ENCODE peak calls at places on chromosome 15, in six cellular contexts. A is cardiac fibroblast, H is GM23338, V is GM13976, L is osteoblast, T is thoracic aorta. U is an unnamed sample.

GRCh38 chr15:53126144-53126543 is 336.0 kb upstream of the ONECUT1 start:
- DNase-seq in A (no peak), H (no peak), V (no peak), L (no peak), T (no peak), U (no peak)

GRCh38 chr15:73972984-73973682 is 19.0 kb downstream of the STOML1 start:
- DNase-seq in A (peak; percentile 88), H (peak; percentile 95), V (peak; percentile 87), L (peak; percentile 97), T (no peak), U (peak; percentile 86)

GRCh38 chr15:31241888-31242287 is 84.7 kb upstream of the KLF13 start:
- DNase-seq in A (no peak), H (no peak), V (no peak), L (no peak), T (no peak), U (no peak)

GRCh38 chr15:101248274-101248673 is 3.6 kb downstream of the CHSY1 start:
- DNase-seq in A (no peak), H (no peak), V (no peak), L (no peak), T (no peak), U (no peak)

GRCh38 chr15:92780816-92781215 is 119.3 kb upstream of the CHD2 start:
- DNase-seq in A (no peak), H (peak; percentile 21), V (no peak), L (no peak), T (no peak), U (no peak)

GRCh38 chr15:92907880-92908279 is 7.8 kb downstream of the CHD2 start:
- DNase-seq in A (peak; percentile 90), H (no peak), V (no peak), L (peak; percentile 77), T (peak; percentile 45), U (no peak)

GRCh38 chr15:73564255-73564654 is 68.9 kb downstream of the NPTN start:
- DNase-seq in A (peak; percentile 80), H (no peak), V (no peak), L (no peak), T (no peak), U (no peak)

GRCh38 chr15:69224383-69224782 is 63.9 kb downstream of the GLCE start:
- DNase-seq in A (no peak), H (peak; percentile 68), V (no peak), L (peak; percentile 2), T (no peak), U (no peak)

GRCh38 chr15:70113304-70113700 is 15.6 kb upstream of the TLE3 start:
- DNase-seq in A (no peak), H (no peak), V (no peak), L (no peak), T (no peak), U (no peak)

GRCh38 chr15:48020166-48020565 is 100.6 kb upstream of the SLC24A5 start:
- DNase-seq in A (no peak), H (no peak), V (no peak), L (no peak), T (no peak), U (no peak)

GRCh38 chr15:25134546-25134945 is 179.8 kb downstream of the SNRPN start:
- DNase-seq in A (peak; percentile 10), H (peak; percentile 20), V (no peak), L (peak; percentile 1), T (no peak), U (no peak)

GRCh38 chr15:78035861-78036476 is 41.5 kb downstream of the TBC1D2B start:
- DNase-seq in A (no peak), H (no peak), V (no peak), L (no peak), T (no peak), U (no peak)

GRCh38 chr15:70190296-70190695 is 92.6 kb upstream of the TLE3 start:
- DNase-seq in A (no peak), H (no peak), V (no peak), L (peak; percentile 58), T (no peak), U (no peak)

GRCh38 chr15:75842722-75843617 is at the start of gene UBE2Q2:
- DNase-seq in A (peak; percentile 74), H (peak; percentile 90), V (peak; percentile 86), L (peak; percentile 95), T (no peak), U (peak; percentile 66)

GRCh38 chr15:50186090-50186489 is 4.1 kb downstream of the SLC27A2 start:
- DNase-seq in A (no peak), H (no peak), V (no peak), L (no peak), T (no peak), U (no peak)

GRCh38 chr15:92097473-92098178 is 244.1 kb downstream of the SLCO3A1 start:
- DNase-seq in A (peak; percentile 59), H (peak; percentile 95), V (peak; percentile 72), L (peak; percentile 81), T (no peak), U (peak; percentile 57)

GRCh38 chr15:70341566-70341965 is 243.8 kb upstream of the TLE3 start:
- DNase-seq in A (no peak), H (no peak), V (no peak), L (no peak), T (no peak), U (no peak)

GRCh38 chr15:80183886-80184285 is 31.1 kb downstream of the FAH start:
- DNase-seq in A (peak; percentile 19), H (peak; percentile 38), V (no peak), L (no peak), T (no peak), U (peak; percentile 20)

GRCh38 chr15:63035253-63035652 is 7.3 kb upstream of the TPM1 start:
- DNase-seq in A (no peak), H (no peak), V (no peak), L (no peak), T (no peak), U (no peak)

GRCh38 chr15:63038926-63039673 is 3.4 kb upstream of the TPM1 start:
- DNase-seq in A (peak; percentile 81), H (no peak), V (no peak), L (peak; percentile 90), T (no peak), U (no peak)

GRCh38 chr15:63037996-63038720 is 4.4 kb upstream of the TPM1 start:
- DNase-seq in A (no peak), H (no peak), V (no peak), L (no peak), T (no peak), U (no peak)

GRCh38 chr15:63034568-63034967 is 8.0 kb upstream of the TPM1 start:
- DNase-seq in A (no peak), H (no peak), V (no peak), L (no peak), T (no peak), U (no peak)

DNA sequence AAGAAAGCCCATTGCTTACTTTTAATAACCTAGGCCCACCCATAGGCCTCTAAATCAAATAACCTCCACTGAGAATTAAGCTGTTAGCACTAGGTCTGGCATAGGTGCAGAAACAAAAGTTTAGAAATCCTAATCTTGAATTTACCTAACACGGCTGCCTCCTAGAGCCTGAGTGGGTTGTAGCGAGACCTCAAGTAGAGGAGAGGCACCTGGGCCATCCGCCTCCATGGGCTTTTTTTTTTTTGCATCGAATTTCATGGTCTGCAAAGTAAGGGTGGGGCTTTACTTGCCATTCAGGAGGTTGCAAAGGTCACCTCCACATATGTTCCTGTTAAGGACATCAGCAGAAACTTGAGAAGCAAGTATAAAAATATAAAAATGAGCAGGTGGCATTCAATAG is 6.6 kb upstream of the TPM1 start:
- DNase-seq in A (no peak), H (peak; percentile 53), V (no peak), L (no peak), T (no peak), U (no peak)
- TF ChIP-seq CTCF in A (no peak), H (peak; percentile 23), V (no peak), L (no peak), T (no peak), U (no peak)

GRCh38 chr15:44535092-44535491 is 1.9 kb upstream of the EIF3J start:
- DNase-seq in A (no peak), H (no peak), V (no peak), L (no peak), T (no peak), U (no peak)

GRCh38 chr15:44535509-44536297 is 1.2 kb upstream of the EIF3J start:
- DNase-seq in A (no peak), H (peak; percentile 53), V (peak; percentile 38), L (peak; percentile 56), T (no peak), U (no peak)

GRCh38 chr15:44537728-44538240 is 837 bp downstream of the EIF3J start:
- DNase-seq in A (peak; percentile 54), H (peak; percentile 60), V (peak; percentile 25), L (no peak), T (no peak), U (no peak)

GRCh38 chr15:44536962-44537727 is at the start of gene EIF3J:
- DNase-seq in A (peak; percentile 97), H (peak; percentile 45), V (peak; percentile 98), L (peak; percentile 99), T (peak; percentile 89), U (peak; percentile 78)

GRCh38 chr15:44536298-44536961 is 517 bp upstream of the EIF3J start:
- DNase-seq in A (peak; percentile 75), H (peak; percentile 95), V (no peak), L (peak; percentile 97), T (peak; percentile 53), U (peak; percentile 78)
- TF ChIP-seq CTCF in A (peak; percentile 51), H (peak; percentile 22), V (peak; percentile 70), L (peak; percentile 27), T (peak; percentile 34), U (peak; percentile 52)

GRCh38 chr15:58077427-58077826 is 11.9 kb upstream of the ALDH1A2 start:
- DNase-seq in A (peak; percentile 35), H (peak; percentile 51), V (peak; percentile 12), L (no peak), T (no peak), U (no peak)
- TF ChIP-seq CTCF in A (peak; percentile 30), H (peak; percentile 48), V (no peak), L (no peak), T (no peak), U (no peak)

GRCh38 chr15:71784719-71785118 is 25.6 kb upstream of the NR2E3 start:
- DNase-seq in A (no peak), H (peak; percentile 62), V (no peak), L (no peak), T (no peak), U (no peak)
- TF ChIP-seq CTCF in A (peak; percentile 38), H (peak; percentile 72), V (peak; percentile 31), L (peak; percentile 29), T (no peak), U (peak; percentile 41)

GRCh38 chr15:84658080-84658787 is at the start of gene NMB:
- DNase-seq in A (peak; percentile 56), H (peak; percentile 97), V (peak; percentile 87), L (peak; percentile 97), T (no peak), U (peak; percentile 68)
- TF ChIP-seq CTCF in A (peak; percentile 48), H (peak; percentile 66), V (peak; percentile 27), L (peak; percentile 42), T (peak; percentile 68), U (peak; percentile 72)

GRCh38 chr15:81596159-81596865 is 222.3 kb upstream of the TMC3 start:
- DNase-seq in A (no peak), H (no peak), V (no peak), L (no peak), T (no peak), U (no peak)
- TF ChIP-seq CTCF in A (no peak), H (no peak), V (no peak), L (no peak), T (no peak), U (no peak)

U was measured in neural crest cell.